ENCODE peak calls at places on chromosomes 4 and X, in seven cellular contexts. One of them, this sample, is unnamed.

GRCh38 chrX:154597221-154597620 is 12.3 kb downstream of the CTAG1A start:
- DNase-seq in choroid plexus epithelial cell: no peak
- DNase-seq in Peyer's patch: no peak
- DNase-seq in suprapubic skin: peak
- DNase-seq in stomach: no peak
- DNase-seq in B cell: no peak
- DNase-seq in endothelial cell: no peak
- DNase-seq in this sample: no peak

GRCh38 chr4:121822796-121823504 is 733 bp downstream of the CCNA2 start:
- DNase-seq in choroid plexus epithelial cell: peak
- DNase-seq in Peyer's patch: no peak
- DNase-seq in suprapubic skin: peak
- DNase-seq in stomach: peak
- DNase-seq in B cell: no peak
- DNase-seq in endothelial cell: peak
- DNase-seq in this sample: peak

GRCh38 chr4:96009720-96010119 is 169.8 kb downstream of the PDHA2 start:
- DNase-seq in choroid plexus epithelial cell: peak
- DNase-seq in Peyer's patch: no peak
- DNase-seq in suprapubic skin: no peak
- DNase-seq in stomach: no peak
- DNase-seq in B cell: no peak
- DNase-seq in endothelial cell: no peak
- DNase-seq in this sample: no peak

GRCh38 chr4:112361181-112361791 is 64.1 kb downstream of the ALPK1 start:
- DNase-seq in choroid plexus epithelial cell: peak
- DNase-seq in Peyer's patch: no peak
- DNase-seq in suprapubic skin: no peak
- DNase-seq in stomach: no peak
- DNase-seq in B cell: peak
- DNase-seq in endothelial cell: no peak
- DNase-seq in this sample: no peak

GRCh38 chrX:30751497-30751896 is 98.3 kb downstream of the GK start:
- DNase-seq in choroid plexus epithelial cell: no peak
- DNase-seq in Peyer's patch: no peak
- DNase-seq in suprapubic skin: no peak
- DNase-seq in stomach: no peak
- DNase-seq in B cell: no peak
- DNase-seq in endothelial cell: no peak
- DNase-seq in this sample: peak

GRCh38 chr4:168691621-168692376 is 194.9 kb downstream of the PALLD start:
- DNase-seq in choroid plexus epithelial cell: no peak
- DNase-seq in Peyer's patch: no peak
- DNase-seq in suprapubic skin: no peak
- DNase-seq in stomach: no peak
- DNase-seq in B cell: no peak
- DNase-seq in endothelial cell: no peak
- DNase-seq in this sample: no peak

GRCh38 chrX:53422091-53422914 is at the start of the genes RIBC1 and SMC1A:
- DNase-seq in choroid plexus epithelial cell: peak
- DNase-seq in Peyer's patch: peak
- DNase-seq in suprapubic skin: peak
- DNase-seq in stomach: peak
- DNase-seq in B cell: peak
- DNase-seq in endothelial cell: peak
- DNase-seq in this sample: peak

GRCh38 chr4:176883681-176884418 is 91.1 kb upstream of the VEGFC start:
- DNase-seq in choroid plexus epithelial cell: peak
- DNase-seq in Peyer's patch: no peak
- DNase-seq in suprapubic skin: no peak
- DNase-seq in stomach: no peak
- DNase-seq in B cell: no peak
- DNase-seq in endothelial cell: no peak
- DNase-seq in this sample: no peak

GRCh38 chr4:182212211-182212761 is 30.9 kb upstream of the TENM3 start:
- DNase-seq in choroid plexus epithelial cell: peak
- DNase-seq in Peyer's patch: no peak
- DNase-seq in suprapubic skin: no peak
- DNase-seq in stomach: no peak
- DNase-seq in B cell: no peak
- DNase-seq in endothelial cell: no peak
- DNase-seq in this sample: no peak

GRCh38 chrX:54043696-54044125 is 562 bp downstream of the PHF8 start:
- DNase-seq in choroid plexus epithelial cell: no peak
- DNase-seq in Peyer's patch: no peak
- DNase-seq in suprapubic skin: no peak
- DNase-seq in stomach: peak
- DNase-seq in B cell: peak
- DNase-seq in endothelial cell: peak
- DNase-seq in this sample: peak

GRCh38 chr4:102315532-102315931 is 29.8 kb downstream of the SLC39A8 start:
- DNase-seq in choroid plexus epithelial cell: no peak
- DNase-seq in Peyer's patch: no peak
- DNase-seq in suprapubic skin: no peak
- DNase-seq in stomach: no peak
- DNase-seq in B cell: no peak
- DNase-seq in endothelial cell: no peak
- DNase-seq in this sample: no peak

GRCh38 chr4:159146007-159146330 is 43.1 kb downstream of the RAPGEF2 start:
- DNase-seq in choroid plexus epithelial cell: no peak
- DNase-seq in Peyer's patch: no peak
- DNase-seq in suprapubic skin: no peak
- DNase-seq in stomach: no peak
- DNase-seq in B cell: no peak
- DNase-seq in endothelial cell: no peak
- DNase-seq in this sample: no peak

GRCh38 chrX:137025930-137026329 is 7.9 kb downstream of the GPR101 start:
- DNase-seq in choroid plexus epithelial cell: no peak
- DNase-seq in Peyer's patch: no peak
- DNase-seq in suprapubic skin: no peak
- DNase-seq in stomach: no peak
- DNase-seq in B cell: no peak
- DNase-seq in endothelial cell: no peak
- DNase-seq in this sample: no peak

GRCh38 chr4:128958194-128958593 is 135.1 kb downstream of the SCLT1 start:
- DNase-seq in choroid plexus epithelial cell: peak
- DNase-seq in Peyer's patch: no peak
- DNase-seq in suprapubic skin: no peak
- DNase-seq in stomach: no peak
- DNase-seq in B cell: peak
- DNase-seq in endothelial cell: no peak
- DNase-seq in this sample: no peak

GRCh38 chr4:98929341-98930267 is 671 bp upstream of the EIF4E start:
- DNase-seq in choroid plexus epithelial cell: peak
- DNase-seq in Peyer's patch: peak
- DNase-seq in suprapubic skin: peak
- DNase-seq in stomach: peak
- DNase-seq in B cell: peak
- DNase-seq in endothelial cell: peak
- DNase-seq in this sample: peak

GRCh38 chr4:83217721-83218522 is 66.7 kb downstream of the COQ2 start:
- DNase-seq in choroid plexus epithelial cell: peak
- DNase-seq in Peyer's patch: no peak
- DNase-seq in suprapubic skin: no peak
- DNase-seq in stomach: peak
- DNase-seq in B cell: peak
- DNase-seq in endothelial cell: no peak
- DNase-seq in this sample: peak

GRCh38 chr4:130056286-130056685 is 960.3 kb downstream of the C4orf33 start:
- DNase-seq in choroid plexus epithelial cell: no peak
- DNase-seq in Peyer's patch: no peak
- DNase-seq in suprapubic skin: no peak
- DNase-seq in stomach: no peak
- DNase-seq in B cell: no peak
- DNase-seq in endothelial cell: no peak
- DNase-seq in this sample: no peak

GRCh38 chrX:135086197-135086854 is 34.0 kb downstream of the ETDB start:
- DNase-seq in choroid plexus epithelial cell: peak
- DNase-seq in Peyer's patch: no peak
- DNase-seq in suprapubic skin: no peak
- DNase-seq in stomach: peak
- DNase-seq in B cell: peak
- DNase-seq in endothelial cell: peak
- DNase-seq in this sample: peak

GRCh38 chr4:102390438-102390837 is 45.2 kb upstream of the SLC39A8 start:
- DNase-seq in choroid plexus epithelial cell: peak
- DNase-seq in Peyer's patch: no peak
- DNase-seq in suprapubic skin: no peak
- DNase-seq in stomach: no peak
- DNase-seq in B cell: no peak
- DNase-seq in endothelial cell: no peak
- DNase-seq in this sample: no peak

GRCh38 chrX:20218809-20219505 is 47.8 kb downstream of the RPS6KA3 start:
- DNase-seq in choroid plexus epithelial cell: peak
- DNase-seq in Peyer's patch: no peak
- DNase-seq in suprapubic skin: no peak
- DNase-seq in stomach: no peak
- DNase-seq in B cell: no peak
- DNase-seq in endothelial cell: peak
- DNase-seq in this sample: peak

DNA sequence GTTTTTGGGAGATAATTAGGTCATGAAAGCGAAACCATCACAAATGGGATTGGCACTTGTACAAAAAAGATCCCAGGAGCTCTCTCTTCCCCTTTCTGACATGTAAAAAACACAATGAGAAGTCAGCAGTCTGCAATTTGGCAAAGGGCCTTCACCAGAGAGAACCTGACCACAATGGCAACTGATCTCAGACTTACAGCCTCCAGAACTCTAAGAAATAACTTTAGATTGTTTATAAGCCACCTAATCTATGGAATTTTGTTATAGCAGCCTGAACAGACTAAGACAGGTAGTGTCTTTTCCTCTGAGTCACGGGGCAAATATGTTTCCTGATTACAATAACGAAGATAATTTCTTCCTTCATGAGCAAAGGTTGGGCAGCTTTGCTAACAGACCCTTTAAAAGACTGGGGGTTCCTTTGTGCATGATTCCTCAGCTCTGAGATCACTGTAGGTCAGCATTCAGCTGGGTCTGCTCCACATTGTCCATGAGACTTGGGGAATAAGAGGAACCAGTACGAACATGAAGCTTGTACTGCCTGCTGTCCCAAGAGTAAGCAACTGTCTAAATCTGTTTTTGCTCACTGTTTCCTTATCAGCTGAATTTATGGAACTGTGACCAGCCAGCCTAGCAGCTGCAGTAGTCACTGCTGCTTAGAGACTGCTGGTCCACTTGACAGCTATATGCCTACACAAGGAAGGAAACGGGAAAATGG is 191.7 kb downstream of the ANAPC10 start:
- DNase-seq in choroid plexus epithelial cell: peak
- DNase-seq in Peyer's patch: no peak
- DNase-seq in suprapubic skin: no peak
- DNase-seq in stomach: no peak
- DNase-seq in B cell: no peak
- DNase-seq in endothelial cell: no peak
- DNase-seq in this sample: no peak
- TF ChIP-seq CTCF in choroid plexus epithelial cell: no peak
- TF ChIP-seq CTCF in Peyer's patch: no peak
- TF ChIP-seq CTCF in suprapubic skin: no peak
- TF ChIP-seq CTCF in stomach: no peak
- TF ChIP-seq CTCF in B cell: no peak
- TF ChIP-seq CTCF in endothelial cell: no peak
- TF ChIP-seq CTCF in this sample: no peak

GRCh38 chr4:97153042-97153441 is 990.2 kb downstream of the STPG2 start:
- DNase-seq in choroid plexus epithelial cell: peak
- DNase-seq in Peyer's patch: no peak
- DNase-seq in suprapubic skin: no peak
- DNase-seq in stomach: no peak
- DNase-seq in B cell: no peak
- DNase-seq in endothelial cell: no peak
- DNase-seq in this sample: no peak
- TF ChIP-seq CTCF in choroid plexus epithelial cell: peak
- TF ChIP-seq CTCF in Peyer's patch: peak
- TF ChIP-seq CTCF in suprapubic skin: no peak
- TF ChIP-seq CTCF in stomach: no peak
- TF ChIP-seq CTCF in B cell: no peak
- TF ChIP-seq CTCF in endothelial cell: peak
- TF ChIP-seq CTCF in this sample: no peak

DNA sequence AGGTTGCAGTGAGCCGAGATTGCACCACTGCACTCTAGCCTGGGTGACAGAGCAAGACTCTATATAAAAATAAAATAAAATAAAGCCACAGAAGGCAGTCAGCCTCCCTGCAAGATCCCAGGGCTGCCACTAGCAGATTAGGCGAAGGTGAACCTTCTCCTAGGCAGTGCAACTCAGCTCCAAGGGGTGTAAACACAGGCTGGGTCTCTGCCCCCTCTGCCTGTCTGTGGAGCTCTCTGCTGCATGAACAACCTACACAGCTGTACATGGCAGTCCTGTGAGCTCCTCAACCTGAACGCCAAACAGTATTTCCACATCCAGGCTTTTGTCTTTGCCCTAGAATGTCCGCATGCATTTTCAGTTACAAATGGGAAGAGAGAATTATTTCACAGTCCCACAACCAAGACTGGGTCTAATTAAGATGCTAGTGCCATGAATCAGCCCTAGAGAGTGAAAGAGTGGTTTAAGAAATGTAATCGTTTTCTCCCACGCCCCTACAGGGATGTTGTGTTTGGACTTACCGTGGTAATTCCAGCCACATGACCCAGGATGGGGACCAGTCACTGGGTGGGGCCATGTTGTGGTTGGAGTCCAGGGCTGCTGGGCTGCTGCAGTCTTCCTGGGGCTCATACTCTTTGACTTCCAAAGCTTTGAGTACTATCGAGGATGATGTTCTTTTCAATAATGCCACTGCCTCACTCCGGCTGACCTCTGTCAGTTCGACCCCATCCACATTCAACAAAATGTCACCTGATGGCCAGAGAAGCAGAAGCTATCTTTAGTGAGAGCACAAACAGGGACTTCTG is 99.0 kb downstream of the FIP1L1 start:
- DNase-seq in choroid plexus epithelial cell: peak
- DNase-seq in Peyer's patch: no peak
- DNase-seq in suprapubic skin: peak
- DNase-seq in stomach: no peak
- DNase-seq in B cell: no peak
- DNase-seq in endothelial cell: no peak
- DNase-seq in this sample: no peak
- TF ChIP-seq CTCF in choroid plexus epithelial cell: no peak
- TF ChIP-seq CTCF in Peyer's patch: no peak
- TF ChIP-seq CTCF in suprapubic skin: no peak
- TF ChIP-seq CTCF in stomach: no peak
- TF ChIP-seq CTCF in B cell: no peak
- TF ChIP-seq CTCF in endothelial cell: no peak
- TF ChIP-seq CTCF in this sample: no peak

GRCh38 chrX:8005678-8006347 is 78.6 kb upstream of the PNPLA4 start:
- DNase-seq in choroid plexus epithelial cell: no peak
- DNase-seq in Peyer's patch: no peak
- DNase-seq in suprapubic skin: no peak
- DNase-seq in stomach: no peak
- DNase-seq in B cell: no peak
- DNase-seq in endothelial cell: no peak
- DNase-seq in this sample: no peak

DNA sequence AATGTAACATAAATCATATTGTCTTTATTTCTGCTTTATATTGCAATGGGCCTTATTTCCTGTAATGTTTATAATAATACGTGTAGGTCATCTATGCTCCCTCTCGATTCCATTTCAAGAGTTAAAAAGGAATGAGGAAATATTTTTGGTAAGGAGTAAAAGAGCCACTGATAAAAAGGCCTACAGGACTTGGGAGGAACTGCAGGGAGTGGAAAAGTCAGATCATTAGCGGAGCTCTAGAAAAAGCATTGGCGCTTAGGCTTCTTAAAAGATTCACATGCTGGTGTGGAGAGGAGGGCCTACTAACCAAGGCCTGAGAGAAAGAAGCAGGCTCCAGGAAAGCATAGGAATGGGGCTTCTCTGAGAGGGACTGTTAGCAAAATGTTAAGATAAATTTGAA is 82.9 kb upstream of the PNPLA4 start:
- DNase-seq in choroid plexus epithelial cell: no peak
- DNase-seq in Peyer's patch: no peak
- DNase-seq in suprapubic skin: no peak
- DNase-seq in stomach: no peak
- DNase-seq in B cell: no peak
- DNase-seq in endothelial cell: no peak
- DNase-seq in this sample: no peak
- TF ChIP-seq CTCF in choroid plexus epithelial cell: peak
- TF ChIP-seq CTCF in Peyer's patch: no peak
- TF ChIP-seq CTCF in suprapubic skin: no peak
- TF ChIP-seq CTCF in stomach: no peak
- TF ChIP-seq CTCF in B cell: no peak
- TF ChIP-seq CTCF in endothelial cell: peak
- TF ChIP-seq CTCF in this sample: no peak

This sample was measured in Calu3.